ENCODE peak calls at places on chromosomes 6 and 20, in ten cellular contexts. W is BJ, U is lower lobe of right lung, F is activated T-cell treated with anti-CD3 and anti-CD28 coated beads for 4 hours, T is tibial artery, Z is astrocyte of the hippocampus, E is NCI-H2029, X is sigmoid colon, D is HAP-1, V is pulmonary artery endothelial cell. Q is an unnamed sample.

GRCh38 chr6:6654599-6655575 is 66.4 kb downstream of the LY86 start:
- DNase-seq in T (no peak), F (peak), V (peak), W (no peak), Z (no peak), X (no peak), D (no peak), E (no peak), U (no peak), Q (no peak)

GRCh38 chr20:18588554-18589043 is 745 bp downstream of the DTD1 start:
- DNase-seq in D (no peak), E (no peak), F (no peak), Z (peak), X (no peak), V (no peak), U (no peak), W (no peak), T (no peak), Q (no peak)

GRCh38 chr6:101396552-101397173 is 3.2 kb downstream of the GRIK2 start:
- DNase-seq in T (peak), W (no peak), U (no peak), X (no peak), Z (peak), E (no peak), F (peak), V (no peak), D (peak), Q (no peak)

GRCh38 chr6:116251568-116252384 is 2.1 kb downstream of the TSPYL4 start:
- DNase-seq in T (no peak), W (peak), X (no peak), Z (peak), D (peak), U (no peak), V (peak), E (no peak), F (no peak), Q (no peak)

GRCh38 chr6:108693406-108694154 is 132.9 kb downstream of the FOXO3 start:
- DNase-seq in U (no peak), X (no peak), W (no peak), V (no peak), E (no peak), F (no peak), T (no peak), Z (no peak), D (no peak), Q (no peak)

GRCh38 chr20:1505361-1505760 is 14.1 kb upstream of the SIRPB2 start:
- DNase-seq in Z (no peak), E (no peak), F (no peak), V (no peak), T (no peak), X (no peak), U (no peak), W (no peak), D (no peak), Q (no peak)

GRCh38 chr20:34762031-34762555 is 57.9 kb downstream of the TP53INP2 start:
- DNase-seq in Z (no peak), W (no peak), F (no peak), U (no peak), T (no peak), E (no peak), D (no peak), X (no peak), V (no peak), Q (no peak)

GRCh38 chr6:54647301-54647664 is 199.3 kb upstream of the FAM83B start:
- DNase-seq in E (no peak), Z (no peak), V (peak), D (no peak), F (no peak), T (no peak), U (no peak), W (no peak), X (no peak), Q (no peak)

Q was measured in activated T-helper 1 cell treated with Interleukin-2 at 50 U/mL for 16 hours.